ENCODE peak calls at places on chromosome 3, in five cellular contexts. K is transverse colon; V is CD8-positive, alpha-beta T cell; Z is left lung; E is pancreas. A is an unnamed sample. For H3K4me1, the result is how much of the 10 kb centered on the place peaks cover.

GRCh38 chr3:195565716-195566115 is 18.0 kb downstream of the APOD start:
- DNase-seq in K (no peak), V (no peak), Z (no peak), E (no peak), A (no peak)

GRCh38 chr3:68018275-68018674 is 363.9 kb upstream of the SUCLG2 start:
- DNase-seq in K (no peak), V (no peak), Z (no peak), E (no peak), A (no peak)

GRCh38 chr3:105827959-105828358 is 40.9 kb downstream of the CBLB start:
- DNase-seq in K (peak), V (no peak), Z (no peak), E (no peak), A (no peak)

GRCh38 chr3:155664922-155665695 is 79.8 kb downstream of the PLCH1 start:
- DNase-seq in K (peak), V (no peak), Z (peak), E (no peak), A (peak)

GRCh38 chr3:146854523-146854922 is 249.4 kb upstream of the PLSCR5 start:
- DNase-seq in K (no peak), V (no peak), Z (no peak), E (no peak), A (no peak)

GRCh38 chr3:70308760-70309159 is 3.7 kb downstream of the MDFIC2 start:
- DNase-seq in K (no peak), V (no peak), Z (no peak), E (no peak), A (no peak)

GRCh38 chr3:20074226-20075063 is 34.2 kb downstream of the KAT2B start:
- DNase-seq in K (no peak), V (no peak), Z (no peak), E (no peak), A (no peak)

GRCh38 chr3:27467545-27467944 is 16.6 kb downstream of the SLC4A7 start:
- DNase-seq in K (no peak), V (no peak), Z (no peak), E (no peak), A (no peak)

GRCh38 chr3:17412950-17413530 is 329.4 kb downstream of the TBC1D5 start:
- DNase-seq in K (no peak), V (no peak), Z (no peak), E (no peak), A (no peak)

GRCh38 chr3:181932039-181932438 is 220.3 kb downstream of the SOX2 start:
- DNase-seq in K (no peak), V (no peak), Z (no peak), E (no peak), A (no peak)

GRCh38 chr3:123292321-123293310 is 90.9 kb downstream of the SEC22A start:
- DNase-seq in K (no peak), V (no peak), Z (peak), E (peak), A (no peak)

GRCh38 chr3:195751584-195751983 is 30.8 kb downstream of the MUC20 start:
- DNase-seq in K (no peak), V (no peak), Z (no peak), E (no peak), A (no peak)

GRCh38 chr3:153305189-153305588 is 143.2 kb downstream of the RAP2B start:
- DNase-seq in K (no peak), V (no peak), Z (no peak), E (no peak), A (no peak)

GRCh38 chr3:187740446-187741399 is 4.5 kb downstream of the BCL6 start:
- DNase-seq in K (peak), V (peak), Z (peak), E (peak), A (peak)

GRCh38 chr3:36988336-36988735 is 4.6 kb downstream of the EPM2AIP1 start:
- DNase-seq in K (no peak), V (no peak), Z (no peak), E (no peak), A (no peak)

GRCh38 chr3:189143321-189143720 is 28.4 kb upstream of the TPRG1 start:
- DNase-seq in K (no peak), V (no peak), Z (no peak), E (no peak), A (no peak)

GRCh38 chr3:195863121-195864061 is 45.0 kb downstream of the TNK2 start:
- DNase-seq in K (peak), V (peak), Z (peak), E (peak), A (peak)

GRCh38 chr3:9399746-9400145 is 2.3 kb downstream of the SETD5 start:
- DNase-seq in K (peak), V (no peak), Z (peak), E (peak), A (peak)

GRCh38 chr3:177438596-177439220 is 241.4 kb upstream of the TBL1XR1 start:
- DNase-seq in K (no peak), V (no peak), Z (no peak), E (no peak), A (no peak)

GRCh38 chr3:143731776-143732175 is 116.5 kb downstream of the SLC9A9 start:
- DNase-seq in K (no peak), V (no peak), Z (no peak), E (no peak), A (no peak)

GRCh38 chr3:126451511-126451910 is 24.2 kb downstream of the ZXDC start:
- DNase-seq in K (no peak), V (peak), Z (no peak), E (no peak), A (peak)

GRCh38 chr3:39528844-39529243 is 61.4 kb downstream of the MOBP start:
- DNase-seq in K (no peak), V (no peak), Z (no peak), E (no peak), A (no peak)

GRCh38 chr3:111080357-111080937 is 8.8 kb downstream of the NECTIN3 start:
- DNase-seq in K (no peak), V (no peak), Z (no peak), E (no peak), A (no peak)

GRCh38 chr3:133927543-133928066 is 31.9 kb upstream of the RAB6B start:
- DNase-seq in K (peak), V (peak), Z (no peak), E (no peak), A (peak)

GRCh38 chr3:94522488-94522887 is 459.6 kb downstream of the NSUN3 start:
- DNase-seq in K (no peak), V (no peak), Z (no peak), E (no peak), A (no peak)

GRCh38 chr3:64059484-64059883 is 36.2 kb upstream of the PSMD6 start:
- DNase-seq in K (no peak), V (no peak), Z (no peak), E (no peak), A (no peak)

GRCh38 chr3:55416381-55416821 is 70.7 kb downstream of the WNT5A start:
- DNase-seq in K (no peak), V (no peak), Z (no peak), E (no peak), A (no peak)

GRCh38 chr3:27349832-27350231 is 19.4 kb downstream of the NEK10 start:
- DNase-seq in K (no peak), V (no peak), Z (no peak), E (no peak), A (no peak)

GRCh38 chr3:98359250-98359649 is 5.6 kb downstream of the OR5K4 start:
- DNase-seq in K (no peak), V (no peak), Z (no peak), E (no peak), A (no peak)

GRCh38 chr3:65004795-65005295 is 317.0 kb upstream of the ADAMTS9 start:
- DNase-seq in K (no peak), V (no peak), Z (no peak), E (no peak), A (no peak)

GRCh38 chr3:168877899-168878298 is 782.2 kb upstream of the GOLIM4 start:
- DNase-seq in K (no peak), V (no peak), Z (no peak), E (no peak), A (no peak)

GRCh38 chr3:36993326-36994283 is at the start of gene MLH1:
- DNase-seq in K (peak), V (peak), Z (peak), E (peak), A (peak)

GRCh38 chr3:139538733-139539132 is 809 bp downstream of the RBP1 start:
- DNase-seq in K (peak), V (no peak), Z (no peak), E (no peak), A (peak)

GRCh38 chr3:81816473-81817260 is 55.2 kb upstream of the GBE1 start:
- DNase-seq in K (no peak), V (no peak), Z (no peak), E (no peak), A (no peak)

GRCh38 chr3:55147856-55148720 is 220.2 kb upstream of the LRTM1 start:
- DNase-seq in K (no peak), V (no peak), Z (no peak), E (no peak), A (no peak)

GRCh38 chr3:166195808-166196207 is 358.6 kb upstream of the BCHE start:
- DNase-seq in K (no peak), V (no peak), Z (no peak), E (no peak), A (no peak)

GRCh38 chr3:174126990-174127758 is 729.6 kb downstream of the NLGN1 start:
- DNase-seq in K (no peak), V (no peak), Z (no peak), E (no peak), A (no peak)

GRCh38 chr3:100151024-100151707 is 36.9 kb upstream of the FILIP1L start:
- DNase-seq in K (no peak), V (no peak), Z (no peak), E (no peak), A (no peak)
- H3K27ac ChIP-seq in K (peak), V (no peak), Z (peak), E (no peak), A (peak)

GRCh38 chr3:535566-536416 is 339.2 kb downstream of the CHL1 start:
- DNase-seq in K (peak), V (no peak), Z (peak), E (peak), A (peak)

GRCh38 chr3:542030-542429 is 345.5 kb downstream of the CHL1 start:
- DNase-seq in K (no peak), V (no peak), Z (no peak), E (no peak), A (no peak)

GRCh38 chr3:541328-541727 is 344.8 kb downstream of the CHL1 start:
- DNase-seq in K (no peak), V (no peak), Z (no peak), E (no peak), A (no peak)

GRCh38 chr3:536417-536813 is 339.9 kb downstream of the CHL1 start:
- DNase-seq in K (no peak), V (no peak), Z (no peak), E (no peak), A (no peak)
- H3K4me3 ChIP-seq in K (peak), V (no peak), Z (peak), E (peak), A (peak)

GRCh38 chr3:119769394-119770149 is 12.3 kb upstream of the NR1I2 start:
- DNase-seq in K (peak), V (no peak), Z (no peak), E (no peak), A (no peak)

GRCh38 chr3:119768668-119769393 is 13.1 kb upstream of the NR1I2 start:
- DNase-seq in K (no peak), V (no peak), Z (no peak), E (peak), A (no peak)

GRCh38 chr3:119762876-119763275 is 19.0 kb upstream of the NR1I2 start:
- DNase-seq in K (no peak), V (no peak), Z (no peak), E (no peak), A (no peak)

GRCh38 chr3:119763466-119763865 is 18.4 kb upstream of the NR1I2 start:
- DNase-seq in K (no peak), V (no peak), Z (no peak), E (no peak), A (no peak)

DNA sequence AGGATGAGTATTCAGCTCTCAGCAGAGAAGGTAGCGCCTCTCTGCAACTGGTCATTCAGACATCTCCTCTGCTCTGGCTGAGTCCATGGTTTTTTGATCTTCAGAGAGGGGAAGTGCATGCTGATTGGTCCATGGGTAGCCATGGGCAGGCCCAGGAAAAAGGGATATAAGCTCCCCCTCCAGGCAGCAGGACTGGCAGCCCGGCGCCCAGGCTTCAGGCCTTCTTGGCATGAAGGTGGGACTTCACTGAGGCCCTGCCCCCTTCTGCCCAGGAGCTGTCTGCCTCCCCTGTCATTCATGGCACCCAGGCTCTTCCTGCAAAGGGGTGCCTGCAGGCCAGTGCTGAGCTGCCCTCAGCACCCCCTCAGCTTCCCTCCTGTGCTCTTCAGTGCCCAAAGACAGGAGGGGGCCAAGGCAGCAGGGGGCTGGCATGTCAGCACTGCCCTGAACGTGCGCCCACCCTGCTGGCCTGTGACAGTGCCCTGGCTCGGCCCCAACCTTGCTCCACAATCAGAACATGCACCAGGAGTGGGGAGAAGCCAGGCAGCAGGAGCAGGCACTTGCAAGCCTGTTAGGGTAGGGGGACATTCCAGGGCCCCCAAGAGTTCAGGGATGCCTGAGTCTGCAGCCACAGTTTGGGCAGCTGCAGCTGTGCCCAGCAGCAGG is 13.8 kb upstream of the NR1I2 start:
- DNase-seq in K (no peak), V (no peak), Z (no peak), E (peak), A (no peak)
- H3K4me1 ChIP-seq in K (under half), V (under half), Z (under half), E (under half), A (under half)

DNA sequence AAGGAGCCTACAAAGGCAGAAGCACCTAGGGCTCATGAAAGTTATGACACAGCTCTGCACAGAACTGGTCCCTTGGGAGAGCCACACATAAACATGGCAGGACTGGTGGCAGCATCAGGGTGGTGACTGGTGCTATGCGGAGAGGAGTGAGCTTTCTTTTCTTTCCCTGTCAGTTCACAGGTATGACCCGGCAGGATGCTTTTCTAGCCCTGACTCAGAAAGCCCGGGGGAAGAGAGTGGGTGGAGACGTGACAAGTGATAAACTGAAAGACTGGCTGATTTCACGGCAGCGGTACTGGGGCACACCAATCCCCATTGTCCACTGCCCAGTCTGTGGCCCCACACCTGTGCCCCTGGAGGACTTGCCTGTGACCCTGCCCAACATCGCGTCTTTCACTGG is 103.0 kb downstream of the LARS2 start:
- DNase-seq in K (no peak), V (no peak), Z (no peak), E (no peak), A (no peak)
- H3K27ac ChIP-seq in K (no peak), V (no peak), Z (no peak), E (no peak), A (no peak)

GRCh38 chr3:12758025-12758830 is 831 bp downstream of the TMEM40 start:
- DNase-seq in K (no peak), V (no peak), Z (peak), E (no peak), A (peak)
- H3K4me3 ChIP-seq in K (no peak), V (no peak), Z (no peak), E (no peak), A (no peak)

A was measured in aorta.